ENCODE peak calls at places on chromosomes 6 and 20, in four cellular contexts. C is left ventricle myocardium superior, H is pons, K is B cell. Y is an unnamed sample.

GRCh38 chr20:49717693-49718092 is 4.0 kb upstream of the B4GALT5 start:
- DNase-seq in C (no peak), H (no peak), K (no peak), Y (no peak)

GRCh38 chr6:118968416-118968815 is 33.5 kb upstream of the MCM9 start:
- DNase-seq in C (no peak), H (peak; percentile 58), K (no peak), Y (no peak)

GRCh38 chr6:137715589-137716045 is 151.4 kb upstream of the TNFAIP3 start:
- DNase-seq in C (no peak), H (no peak), K (no peak), Y (no peak)

GRCh38 chr6:17086469-17086868 is 15.4 kb upstream of the STMND1 start:
- DNase-seq in C (no peak), H (peak; percentile 87), K (no peak), Y (no peak)

GRCh38 chr20:23037017-23037481 is 1.9 kb downstream of the SSTR4 start:
- DNase-seq in C (no peak), H (no peak), K (no peak), Y (no peak)

GRCh38 chr20:38680492-38681118 is 43.7 kb upstream of the SLC32A1 start:
- DNase-seq in C (no peak), H (peak; percentile 12), K (no peak), Y (no peak)

GRCh38 chr6:160051390-160051789 is 70.2 kb upstream of the SLC22A1 start:
- DNase-seq in C (no peak), H (no peak), K (no peak), Y (no peak)

GRCh38 chr6:150252714-150253444 is 110.0 kb downstream of the PPP1R14C start:
- DNase-seq in C (no peak), H (no peak), K (no peak), Y (no peak)

GRCh38 chr6:164882236-164882635 is 427.2 kb downstream of the C6orf118 start:
- DNase-seq in C (no peak), H (no peak), K (no peak), Y (no peak)

GRCh38 chr6:157557541-157557940 is 176.6 kb downstream of the ZDHHC14 start:
- DNase-seq in C (no peak), H (no peak), K (no peak), Y (no peak)

GRCh38 chr6:75113446-75113845 is 92.4 kb downstream of the COL12A1 start:
- DNase-seq in C (no peak), H (no peak), K (no peak), Y (no peak)

GRCh38 chr20:21398505-21399057 is 1.3 kb upstream of the NKX2-4 start:
- DNase-seq in C (no peak), H (no peak), K (no peak), Y (no peak)